ENCODE peak calls at places on chromosomes 11 and 22, in nine cellular contexts. One of them, this sample, is unnamed.

GRCh38 chr11:134510171-134510570 is 98.1 kb upstream of the B3GAT1 start:
- DNase-seq in SW 1271: no peak
- DNase-seq in EL: no peak
- DNase-seq in aorta: no peak
- DNase-seq in HepG2: no peak
- DNase-seq in RPMI8226: no peak
- DNase-seq in Calu3: no peak
- DNase-seq in SHP77: no peak
- DNase-seq in hepatic stellate cell: no peak
- DNase-seq in this sample: no peak

GRCh38 chr11:129277216-129277838 is 85.2 kb upstream of the ARHGAP32 start:
- DNase-seq in HepG2: peak
- DNase-seq in EL: peak
- DNase-seq in aorta: no peak
- DNase-seq in RPMI8226: no peak
- DNase-seq in SW 1271: no peak
- DNase-seq in Calu3: no peak
- DNase-seq in hepatic stellate cell: no peak
- DNase-seq in SHP77: no peak
- DNase-seq in this sample: no peak

GRCh38 chr22:40101417-40102101 is 76.2 kb upstream of the TNRC6B start:
- DNase-seq in SW 1271: no peak
- DNase-seq in RPMI8226: no peak
- DNase-seq in EL: no peak
- DNase-seq in Calu3: no peak
- DNase-seq in SHP77: no peak
- DNase-seq in HepG2: no peak
- DNase-seq in hepatic stellate cell: no peak
- DNase-seq in aorta: no peak
- DNase-seq in this sample: peak

GRCh38 chr22:35894937-35895708 is 133.5 kb downstream of the RBFOX2 start:
- DNase-seq in EL: peak
- DNase-seq in SW 1271: no peak
- DNase-seq in aorta: no peak
- DNase-seq in SHP77: no peak
- DNase-seq in RPMI8226: no peak
- DNase-seq in hepatic stellate cell: peak
- DNase-seq in Calu3: no peak
- DNase-seq in HepG2: no peak
- DNase-seq in this sample: no peak

GRCh38 chr22:19103881-19104821 is 18.1 kb downstream of the DGCR2 start:
- DNase-seq in HepG2: no peak
- DNase-seq in EL: no peak
- DNase-seq in aorta: no peak
- DNase-seq in hepatic stellate cell: no peak
- DNase-seq in Calu3: no peak
- DNase-seq in SW 1271: no peak
- DNase-seq in SHP77: no peak
- DNase-seq in RPMI8226: no peak
- DNase-seq in this sample: no peak

GRCh38 chr11:9459573-9460321 is 1.1 kb upstream of the ZNF143 start:
- DNase-seq in aorta: no peak
- DNase-seq in Calu3: peak
- DNase-seq in SHP77: no peak
- DNase-seq in HepG2: peak
- DNase-seq in hepatic stellate cell: peak
- DNase-seq in EL: peak
- DNase-seq in SW 1271: no peak
- DNase-seq in RPMI8226: peak
- DNase-seq in this sample: peak

GRCh38 chr11:74650498-74650897 is 58.1 kb downstream of the POLD3 start:
- DNase-seq in RPMI8226: no peak
- DNase-seq in hepatic stellate cell: no peak
- DNase-seq in EL: peak
- DNase-seq in HepG2: no peak
- DNase-seq in SHP77: peak
- DNase-seq in SW 1271: no peak
- DNase-seq in Calu3: no peak
- DNase-seq in aorta: no peak
- DNase-seq in this sample: no peak

GRCh38 chr22:42321908-42322561 is 51.6 kb upstream of the TCF20 start:
- DNase-seq in aorta: no peak
- DNase-seq in HepG2: no peak
- DNase-seq in SW 1271: no peak
- DNase-seq in RPMI8226: no peak
- DNase-seq in SHP77: no peak
- DNase-seq in hepatic stellate cell: no peak
- DNase-seq in Calu3: no peak
- DNase-seq in EL: no peak
- DNase-seq in this sample: no peak

GRCh38 chr11:119722281-119722794 is 6.7 kb downstream of the NECTIN1 start:
- DNase-seq in aorta: no peak
- DNase-seq in EL: no peak
- DNase-seq in SHP77: peak
- DNase-seq in hepatic stellate cell: no peak
- DNase-seq in RPMI8226: peak
- DNase-seq in Calu3: no peak
- DNase-seq in HepG2: no peak
- DNase-seq in SW 1271: no peak
- DNase-seq in this sample: peak

GRCh38 chr22:17443413-17444203 is 74.3 kb downstream of the CECR2 start:
- DNase-seq in RPMI8226: no peak
- DNase-seq in SHP77: no peak
- DNase-seq in Calu3: no peak
- DNase-seq in HepG2: no peak
- DNase-seq in EL: no peak
- DNase-seq in hepatic stellate cell: no peak
- DNase-seq in SW 1271: no peak
- DNase-seq in aorta: no peak
- DNase-seq in this sample: no peak

GRCh38 chr11:88439356-88439755 is 101.8 kb upstream of the CTSC start:
- DNase-seq in Calu3: no peak
- DNase-seq in SW 1271: no peak
- DNase-seq in HepG2: no peak
- DNase-seq in EL: no peak
- DNase-seq in SHP77: no peak
- DNase-seq in RPMI8226: no peak
- DNase-seq in aorta: no peak
- DNase-seq in hepatic stellate cell: no peak
- DNase-seq in this sample: no peak

GRCh38 chr11:109552376-109552775 is 130.4 kb downstream of the C11orf87 start:
- DNase-seq in RPMI8226: no peak
- DNase-seq in SW 1271: no peak
- DNase-seq in aorta: no peak
- DNase-seq in HepG2: no peak
- DNase-seq in SHP77: no peak
- DNase-seq in Calu3: no peak
- DNase-seq in EL: peak
- DNase-seq in hepatic stellate cell: no peak
- DNase-seq in this sample: no peak

GRCh38 chr11:70371241-70371640 is 27.1 kb upstream of the CTTN start:
- DNase-seq in EL: no peak
- DNase-seq in hepatic stellate cell: no peak
- DNase-seq in aorta: no peak
- DNase-seq in RPMI8226: no peak
- DNase-seq in SHP77: no peak
- DNase-seq in Calu3: no peak
- DNase-seq in HepG2: no peak
- DNase-seq in SW 1271: no peak
- DNase-seq in this sample: no peak

GRCh38 chr11:102553835-102554282 is 23.3 kb upstream of the MMP7 start:
- DNase-seq in EL: no peak
- DNase-seq in SW 1271: no peak
- DNase-seq in RPMI8226: no peak
- DNase-seq in SHP77: no peak
- DNase-seq in Calu3: no peak
- DNase-seq in aorta: no peak
- DNase-seq in HepG2: peak
- DNase-seq in hepatic stellate cell: no peak
- DNase-seq in this sample: no peak

GRCh38 chr22:18008136-18008535 is 16.2 kb downstream of the MICAL3 start:
- DNase-seq in Calu3: no peak
- DNase-seq in SW 1271: no peak
- DNase-seq in SHP77: no peak
- DNase-seq in RPMI8226: no peak
- DNase-seq in HepG2: no peak
- DNase-seq in EL: no peak
- DNase-seq in hepatic stellate cell: no peak
- DNase-seq in aorta: no peak
- DNase-seq in this sample: no peak

This sample was measured in GM13976.